ENCODE peak calls at places on chromosomes 11 and 22, in nine cellular contexts. C is upper lobe of left lung, L is H1, E is transverse colon, M is K562, I is HepG2, K is suprapubic skin, B is sigmoid colon, D is esophagus muscularis mucosa. H is an unnamed sample.

GRCh38 chr11:80086496-80087055 is 645.7 kb upstream of the TENM4 start:
- DNase-seq in B (no peak), L (no peak), I (no peak), E (peak), K (no peak), M (no peak), C (no peak), D (no peak), H (no peak)

GRCh38 chr11:134562176-134562575 is 150.1 kb upstream of the B3GAT1 start:
- DNase-seq in I (no peak), M (no peak), C (peak), L (peak), K (peak), D (peak), E (no peak), B (peak), H (no peak)

GRCh38 chr22:44384981-44385610 is 72.3 kb upstream of the SHISAL1 start:
- DNase-seq in M (no peak), E (no peak), C (no peak), L (no peak), B (peak), D (no peak), I (no peak), K (peak), H (no peak)

GRCh38 chr22:37848587-37849088 is 581 bp upstream of the EIF3L start:
- DNase-seq in K (no peak), M (no peak), B (no peak), I (peak), L (no peak), D (no peak), C (no peak), E (no peak), H (no peak)

GRCh38 chr11:76217653-76218160 is 11.4 kb upstream of the WNT11 start:
- DNase-seq in B (no peak), I (no peak), C (no peak), E (no peak), D (no peak), M (no peak), L (no peak), K (no peak), H (no peak)

GRCh38 chr11:76074178-76075112 is 131.9 kb downstream of the WNT11 start:
- DNase-seq in I (no peak), L (no peak), K (no peak), M (peak), B (no peak), E (no peak), D (no peak), C (no peak), H (no peak)

GRCh38 chr22:37623075-37624016 is 14.7 kb downstream of the GGA1 start:
- DNase-seq in K (no peak), E (peak), M (peak), C (peak), I (peak), D (no peak), B (peak), L (peak), H (peak)

GRCh38 chr11:102914238-102915043 is 39.7 kb upstream of the MMP12 start:
- DNase-seq in C (no peak), K (no peak), I (peak), B (peak), L (peak), E (peak), M (no peak), D (no peak), H (no peak)

GRCh38 chr11:100827934-100828661 is 141.0 kb downstream of the ARHGAP42 start:
- DNase-seq in B (no peak), C (no peak), D (no peak), M (no peak), K (no peak), L (no peak), I (peak), E (no peak), H (no peak)

GRCh38 chr11:73414977-73415492 is 38.8 kb downstream of the RELT start:
- DNase-seq in B (no peak), K (no peak), E (no peak), M (no peak), I (no peak), D (no peak), C (no peak), L (no peak), H (no peak)

GRCh38 chr11:123194308-123195181 is 503 bp downstream of the CLMP start:
- DNase-seq in C (peak), E (no peak), D (no peak), L (no peak), B (peak), M (no peak), K (no peak), I (no peak), H (no peak)

GRCh38 chr11:62881579-62882427 is 1.1 kb downstream of the SLC3A2 start:
- DNase-seq in C (peak), K (peak), D (peak), M (peak), L (no peak), I (peak), B (peak), E (peak), H (peak)
- TF ChIP-seq POLR2AphosphoS5 in C (peak), K (peak), D (peak), M (peak), L (no peak), I (no peak), B (peak), E (peak), H (peak)

DNA sequence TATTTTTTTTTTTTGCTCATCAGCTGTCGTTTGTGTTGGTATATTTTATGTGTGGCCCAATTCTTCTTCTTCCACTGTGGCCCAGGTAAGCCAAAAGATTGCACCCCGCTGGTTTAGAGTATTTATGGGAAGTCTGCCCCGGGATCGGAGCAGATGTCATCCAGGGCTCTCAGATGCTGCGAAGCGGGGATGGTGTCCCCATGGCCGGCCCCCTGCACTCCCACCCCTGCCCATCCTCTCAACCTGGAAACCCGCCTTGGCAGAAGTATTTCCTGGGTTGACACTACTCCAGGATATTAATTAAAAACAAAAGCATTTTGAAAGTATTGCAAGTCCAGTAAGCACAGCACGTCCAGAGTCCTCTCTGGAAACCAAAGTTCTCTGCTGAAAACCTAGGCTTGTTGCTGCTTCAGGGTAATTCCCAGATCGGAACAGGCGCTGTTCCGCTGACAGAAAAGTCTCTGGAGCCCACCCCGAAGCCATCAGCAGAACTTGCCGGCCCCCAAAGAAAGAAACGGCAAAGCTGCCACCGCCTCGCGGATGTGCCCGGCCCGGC is 833 bp downstream of the SCUBE2 start:
- DNase-seq in M (no peak), E (no peak), K (no peak), D (peak), C (no peak), I (no peak), B (no peak), L (no peak), H (no peak)
- TF ChIP-seq EP300 in M (no peak), E (no peak), K (no peak), D (no peak), C (no peak), I (no peak), B (no peak), L (no peak), H (no peak)

GRCh38 chr22:26428515-26429457 is at the start of gene ASPHD2:
- DNase-seq in E (peak), M (peak), K (peak), C (peak), B (peak), I (no peak), D (no peak), L (peak), H (peak)
- TF ChIP-seq POLR2AphosphoS5 in E (no peak), M (no peak), K (no peak), C (no peak), B (no peak), I (no peak), D (no peak), L (no peak), H (peak)

DNA sequence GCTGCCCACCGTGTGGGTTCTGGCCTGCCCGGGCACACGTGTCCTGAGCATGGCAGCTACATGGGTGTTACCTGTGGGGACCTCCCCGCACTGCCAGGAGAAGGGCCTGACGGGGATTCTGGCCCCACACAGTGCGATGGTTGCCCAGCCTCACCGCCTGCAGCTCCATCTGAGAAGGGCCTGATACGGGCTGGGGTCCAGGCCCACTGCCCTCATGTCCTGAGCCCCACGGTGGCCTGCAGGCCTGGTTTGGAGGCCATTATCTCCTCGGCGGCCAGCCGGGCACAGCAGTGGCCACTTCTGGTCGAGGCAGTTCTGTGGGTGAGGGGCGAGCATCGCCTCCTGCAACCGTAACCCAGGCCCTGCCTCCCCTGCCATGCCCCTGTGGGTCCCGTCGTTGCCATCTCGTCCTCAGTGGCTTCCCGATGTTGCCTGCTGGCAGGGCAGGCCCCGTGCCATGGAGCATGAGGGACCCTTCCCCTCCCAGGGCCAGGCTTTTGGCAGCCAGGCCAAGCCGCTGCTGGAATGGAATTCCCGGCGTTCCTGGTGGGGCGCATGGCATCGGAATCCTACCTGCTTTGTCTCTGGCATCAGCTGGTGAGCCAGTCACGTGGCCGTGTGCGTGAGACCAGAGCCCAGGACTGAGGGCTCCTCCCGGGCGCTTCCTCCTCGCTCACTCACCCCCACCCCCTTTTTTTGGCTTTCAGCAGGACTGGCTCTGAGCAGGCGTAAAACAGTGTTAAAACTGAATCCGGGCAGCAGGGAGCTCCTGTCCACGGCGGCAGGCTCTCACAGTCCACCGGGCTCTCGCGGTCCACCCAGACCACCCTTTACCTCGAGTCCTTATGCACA is 71.9 kb upstream of the PPARA start:
- DNase-seq in K (peak), D (no peak), E (peak), B (peak), M (no peak), L (no peak), I (no peak), C (peak), H (peak)
- TF ChIP-seq EP300 in K (no peak), D (no peak), E (peak), B (no peak), M (no peak), L (no peak), I (no peak), C (no peak), H (no peak)

DNA sequence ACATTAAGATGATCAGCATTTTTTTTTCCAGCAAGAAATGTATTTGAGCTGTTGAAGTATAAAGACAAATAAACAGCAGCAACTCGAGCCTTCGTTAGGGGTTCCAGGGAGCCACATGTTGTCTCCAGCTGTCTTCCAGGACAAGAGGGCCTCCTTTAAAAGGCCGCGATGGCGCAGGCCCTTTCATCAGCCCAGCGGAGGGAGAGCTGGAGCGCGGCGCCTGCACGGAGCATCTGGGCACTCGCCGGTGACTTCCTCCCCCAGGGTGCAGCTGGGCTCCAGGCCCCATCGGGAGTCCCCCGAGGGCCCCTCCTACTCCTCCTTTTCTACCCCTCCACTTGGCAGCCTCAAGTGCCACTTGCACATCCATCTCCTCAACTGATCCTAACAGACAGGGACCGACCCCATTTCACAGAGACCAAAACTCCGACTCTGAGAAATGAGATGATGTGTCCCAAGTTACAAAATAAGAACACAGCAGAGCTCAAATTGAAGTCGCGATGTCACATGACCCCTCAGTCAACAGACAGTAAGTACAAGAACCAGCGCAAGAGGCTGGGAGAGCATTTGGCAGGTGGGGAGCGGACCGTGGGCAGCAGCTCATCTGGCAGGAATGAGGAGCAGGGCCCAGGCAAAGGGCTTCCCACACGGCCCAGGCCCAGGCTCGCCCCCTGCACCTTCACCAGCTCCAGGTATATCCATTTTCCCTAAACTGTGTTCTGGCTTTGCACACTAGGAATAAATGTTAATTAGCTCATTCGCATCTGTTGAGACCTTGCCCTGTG is 34.5 kb downstream of the SCUBE1 start:
- DNase-seq in L (no peak), I (no peak), B (no peak), M (no peak), E (no peak), C (no peak), K (no peak), D (no peak), H (no peak)
- TF ChIP-seq POLR2AphosphoS5 in L (no peak), I (no peak), B (no peak), M (no peak), E (no peak), C (no peak), K (no peak), D (no peak), H (no peak)

GRCh38 chr11:46369458-46370152 is 11.9 kb upstream of the MDK start:
- DNase-seq in L (peak), I (peak), B (no peak), M (peak), E (peak), D (no peak), C (peak), K (no peak), H (peak)
- TF ChIP-seq EP300 in L (no peak), I (no peak), B (no peak), M (no peak), E (no peak), D (no peak), C (no peak), K (no peak), H (no peak)

DNA sequence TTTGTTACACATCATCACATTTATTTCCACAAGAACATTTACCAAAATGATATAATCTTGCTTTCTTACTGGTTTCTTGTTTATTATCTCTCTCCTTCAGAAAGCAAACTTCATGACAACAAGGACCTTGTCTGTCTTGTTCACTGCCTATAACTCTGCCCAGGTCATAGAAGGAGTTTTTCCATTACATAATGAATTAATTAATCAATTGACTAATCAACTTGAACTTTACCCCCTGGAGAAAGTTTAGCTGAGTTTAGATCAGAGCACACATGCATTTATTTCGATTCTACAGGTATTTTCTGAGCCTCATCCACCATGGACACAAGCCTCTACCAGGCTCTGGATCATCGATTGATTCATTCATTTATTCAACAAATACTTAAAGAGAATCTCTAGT is 6.3 kb upstream of the PRG2 start:
- DNase-seq in L (no peak), M (no peak), D (no peak), C (no peak), E (no peak), B (no peak), I (no peak), K (no peak), H (no peak)
- TF ChIP-seq POLR2AphosphoS5 in L (no peak), M (no peak), D (no peak), C (no peak), E (no peak), B (no peak), I (no peak), K (no peak), H (no peak)

H was measured in stomach.